ENCODE peak calls at places on chromosomes 3 and 15, in seven cellular contexts. V is effector memory CD4-positive, alpha-beta T cell; N is CD8-positive, alpha-beta T cell; H is lower lobe of right lung; B is mammary epithelial cell; Z is psoas muscle; X is pancreas. Y is an unnamed sample.

GRCh38 chr3:42730706-42731420 is 28.3 kb upstream of the HHATL start:
- DNase-seq in V (no peak), N (peak), H (no peak), B (no peak), Z (no peak), X (no peak), Y (no peak)

GRCh38 chr3:44198265-44198956 is 43.3 kb upstream of the TOPAZ1 start:
- DNase-seq in V (peak), N (peak), H (peak), B (peak), Z (no peak), X (peak), Y (peak)

GRCh38 chr15:28936481-28936881 is 50.7 kb downstream of the APBA2 start:
- DNase-seq in V (no peak), N (no peak), H (no peak), B (no peak), Z (no peak), X (no peak), Y (no peak)

GRCh38 chr3:176514297-176514696 is 683.0 kb downstream of the TBL1XR1 start:
- DNase-seq in V (no peak), N (no peak), H (no peak), B (peak), Z (no peak), X (no peak), Y (no peak)

GRCh38 chr3:186849392-186849975 is 7.0 kb downstream of the ADIPOQ start:
- DNase-seq in V (no peak), N (no peak), H (no peak), B (peak), Z (no peak), X (no peak), Y (no peak)

GRCh38 chr3:4071481-4072184 is 231.5 kb upstream of the SETMAR start:
- DNase-seq in V (no peak), N (no peak), H (no peak), B (no peak), Z (no peak), X (no peak), Y (no peak)

GRCh38 chr3:130539005-130539404 is 22.0 kb downstream of the COL6A6 start:
- DNase-seq in V (no peak), N (no peak), H (peak), B (peak), Z (no peak), X (peak), Y (no peak)

GRCh38 chr15:57503911-57504598 is 87.6 kb upstream of the MYZAP start:
- DNase-seq in V (no peak), N (no peak), H (no peak), B (no peak), Z (no peak), X (no peak), Y (no peak)

GRCh38 chr3:117874028-117874765 is 1160.4 kb downstream of the IGSF11 start:
- DNase-seq in V (no peak), N (no peak), H (no peak), B (no peak), Z (no peak), X (no peak), Y (no peak)

DNA sequence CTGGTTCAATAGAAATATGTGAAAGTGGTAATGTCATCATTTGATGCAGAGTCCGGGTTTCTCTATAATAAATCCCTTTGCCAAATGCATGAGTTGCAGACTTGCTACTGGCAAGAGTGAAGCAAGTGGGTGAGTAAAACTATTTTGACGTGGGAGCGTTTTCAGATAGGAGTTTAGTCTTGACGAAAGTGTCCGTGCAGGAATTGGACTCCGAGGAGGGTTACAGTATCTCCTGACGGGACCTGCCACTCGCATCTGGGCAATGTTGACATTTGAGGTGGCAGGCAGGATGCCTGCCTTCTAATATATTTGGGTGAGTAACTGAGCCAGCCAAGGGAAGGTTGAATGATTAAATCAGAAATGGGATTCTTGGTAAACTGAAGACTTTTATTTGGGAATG is 16.0 kb downstream of the CDV3 start:
- DNase-seq in V (no peak), N (no peak), H (no peak), B (no peak), Z (no peak), X (no peak), Y (no peak)
- H3K27ac ChIP-seq in V (no peak), N (no peak), H (no peak), B (no peak), Z (no peak), X (no peak), Y (no peak)

DNA sequence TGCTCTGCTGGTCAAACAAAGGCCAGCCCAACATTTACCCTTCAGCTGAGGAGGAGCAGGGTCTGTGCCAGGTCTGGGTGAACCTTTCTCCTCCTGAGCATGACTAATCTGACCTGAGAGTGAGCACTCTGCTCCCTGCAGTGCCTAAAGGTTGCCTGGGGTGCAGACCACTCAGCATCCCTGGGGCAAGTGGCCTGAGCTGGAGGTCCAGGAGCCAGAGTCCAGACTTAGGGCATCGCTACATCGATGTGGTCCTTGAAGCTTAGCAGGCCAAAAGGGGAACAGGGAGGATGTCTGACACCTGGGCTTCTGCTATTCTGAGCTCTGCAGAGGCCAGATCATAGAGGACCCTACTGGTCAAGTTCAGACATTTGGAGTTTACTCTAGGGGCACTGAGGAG is 119.1 kb downstream of the FAM43A start:
- DNase-seq in V (no peak), N (no peak), H (no peak), B (no peak), Z (no peak), X (no peak), Y (no peak)
- H3K27ac ChIP-seq in V (no peak), N (no peak), H (no peak), B (no peak), Z (no peak), X (no peak), Y (no peak)

GRCh38 chr3:173584834-173585831 is 187.6 kb downstream of the NLGN1 start:
- DNase-seq in V (no peak), N (no peak), H (no peak), B (no peak), Z (no peak), X (peak), Y (peak)
- H3K27ac ChIP-seq in V (no peak), N (no peak), H (no peak), B (no peak), Z (no peak), X (no peak), Y (peak)

DNA sequence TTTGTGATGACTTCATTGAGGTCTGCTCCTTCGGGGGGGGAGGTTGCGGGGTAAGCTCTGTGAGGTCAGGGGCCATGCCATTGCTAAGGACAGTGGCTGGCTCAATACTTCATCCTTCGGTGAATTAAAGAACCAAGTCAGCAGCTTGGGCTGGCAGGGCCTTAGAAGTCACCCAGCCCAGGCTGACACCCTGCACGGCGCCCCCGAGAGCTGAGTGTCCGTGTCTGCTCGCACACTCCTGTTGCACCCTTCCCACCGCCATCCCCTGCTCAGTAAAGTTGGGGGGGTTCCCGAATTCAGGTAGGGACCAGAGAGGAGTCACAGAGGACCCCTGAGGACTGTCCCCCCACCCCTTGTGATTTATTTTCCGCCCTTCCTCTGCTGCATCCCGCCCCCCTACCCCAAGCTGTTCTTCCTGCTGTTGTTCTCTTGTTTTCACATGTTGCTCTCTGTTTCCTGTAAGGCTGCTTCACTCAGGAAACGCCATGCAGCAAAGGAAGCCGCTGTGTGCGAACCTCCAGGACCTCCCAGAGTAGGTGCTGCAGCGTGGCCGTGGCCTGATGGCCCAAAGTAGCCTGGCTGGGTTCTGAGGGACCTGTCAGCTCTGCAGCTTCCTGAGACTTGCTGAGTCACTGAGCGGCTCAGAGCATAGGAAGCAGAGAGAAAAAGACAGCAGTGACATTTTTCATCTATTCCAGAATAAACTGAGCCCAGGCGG is 14.4 kb downstream of the EFCC1 start:
- DNase-seq in V (no peak), N (peak), H (peak), B (no peak), Z (no peak), X (no peak), Y (no peak)
- H3K27ac ChIP-seq in V (peak), N (peak), H (peak), B (no peak), Z (peak), X (no peak), Y (no peak)

GRCh38 chr3:19147905-19148767 is at the start of gene KCNH8:
- DNase-seq in V (no peak), N (peak), H (no peak), B (peak), Z (peak), X (peak), Y (peak)
- H3K27ac ChIP-seq in V (no peak), N (peak), H (no peak), B (no peak), Z (no peak), X (peak), Y (peak)

GRCh38 chr3:147941984-147942383 is 532.8 kb downstream of the ZIC1 start:
- DNase-seq in V (no peak), N (no peak), H (no peak), B (no peak), Z (no peak), X (no peak), Y (no peak)

GRCh38 chr3:147939425-147940196 is 530.4 kb downstream of the ZIC1 start:
- DNase-seq in V (no peak), N (no peak), H (no peak), B (no peak), Z (no peak), X (no peak), Y (peak)

GRCh38 chr3:147940400-147940799 is 531.2 kb downstream of the ZIC1 start:
- DNase-seq in V (no peak), N (no peak), H (no peak), B (no peak), Z (no peak), X (no peak), Y (no peak)

GRCh38 chr3:147943265-147943945 is 534.2 kb downstream of the ZIC1 start:
- DNase-seq in V (no peak), N (no peak), H (no peak), B (peak), Z (no peak), X (no peak), Y (no peak)

GRCh38 chr3:147940846-147941245 is 531.7 kb downstream of the ZIC1 start:
- DNase-seq in V (no peak), N (no peak), H (no peak), B (no peak), Z (no peak), X (no peak), Y (no peak)
- H3K27ac ChIP-seq in V (no peak), N (no peak), H (no peak), B (no peak), Z (no peak), X (no peak), Y (no peak)

GRCh38 chr15:55108858-55109518 is 87.8 kb downstream of the RSL24D1 start:
- DNase-seq in V (peak), N (peak), H (peak), B (peak), Z (peak), X (peak), Y (peak)
- H3K27ac ChIP-seq in V (no peak), N (no peak), H (no peak), B (no peak), Z (no peak), X (no peak), Y (no peak)

GRCh38 chr15:90625037-90625436 is 92.1 kb upstream of the BLM start:
- DNase-seq in V (no peak), N (no peak), H (no peak), B (no peak), Z (no peak), X (no peak), Y (no peak)
- H3K27ac ChIP-seq in V (no peak), N (no peak), H (no peak), B (no peak), Z (peak), X (no peak), Y (no peak)

DNA sequence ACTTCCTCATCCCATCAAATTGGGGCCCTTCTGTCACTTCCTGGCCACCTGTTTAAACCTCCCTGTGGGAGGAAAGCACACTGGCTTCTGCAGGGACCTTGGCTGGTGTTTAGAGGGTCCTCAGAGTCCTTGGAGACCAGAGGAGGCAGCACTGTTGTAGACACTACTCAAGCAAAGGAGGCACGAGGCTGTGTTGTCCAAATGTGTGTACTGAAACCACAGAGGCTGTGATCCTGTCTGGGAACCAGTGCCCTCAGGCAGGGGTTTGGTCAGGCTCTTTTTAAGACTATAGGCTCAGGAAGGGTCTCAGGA is 12.4 kb upstream of the SEC13 start:
- DNase-seq in V (no peak), N (no peak), H (no peak), B (no peak), Z (no peak), X (no peak), Y (no peak)
- H3K27ac ChIP-seq in V (no peak), N (no peak), H (no peak), B (no peak), Z (peak), X (no peak), Y (no peak)